ENCODE peak calls at places on chromosome 16, in six cellular contexts. C is GM12878, I is K562, V is A549, J is HCT116, E is H1. K is an unnamed sample.

GRCh38 chr16:64311241-64311640 is 810.6 kb downstream of the CDH11 start:
- DNase-seq in J (no peak), E (no peak), C (no peak), V (no peak), I (no peak), K (no peak)

GRCh38 chr16:27446721-27447120 is 44.7 kb downstream of the IL21R start:
- DNase-seq in E (no peak), I (no peak), J (no peak), V (no peak), C (no peak), K (no peak)

GRCh38 chr16:49560018-49560830 is 186.6 kb downstream of the C16orf78 start:
- DNase-seq in E (no peak), J (no peak), C (no peak), V (no peak), I (no peak), K (no peak)

GRCh38 chr16:77657016-77657415 is 65.3 kb upstream of the NUDT7 start:
- DNase-seq in C (no peak), E (peak), I (peak), V (no peak), J (peak), K (peak)

GRCh38 chr16:49986351-49987124 is 38.5 kb upstream of the CNEP1R1 start:
- DNase-seq in C (no peak), E (no peak), J (peak), V (no peak), I (peak), K (peak)

GRCh38 chr16:25628766-25629165 is 63.0 kb upstream of the HS3ST4 start:
- DNase-seq in V (no peak), J (no peak), E (no peak), I (no peak), C (no peak), K (no peak)

GRCh38 chr16:74771656-74772315 is 2.8 kb downstream of the FA2H start:
- DNase-seq in C (peak), I (no peak), V (no peak), E (no peak), J (no peak), K (no peak)

GRCh38 chr16:84268661-84269060 is 26.0 kb upstream of the WFDC1 start:
- DNase-seq in C (no peak), V (no peak), I (no peak), J (no peak), E (no peak), K (no peak)

GRCh38 chr16:78034530-78034929 is 12.2 kb downstream of the CLEC3A start:
- DNase-seq in J (no peak), V (no peak), C (no peak), E (no peak), I (no peak), K (no peak)

GRCh38 chr16:84986102-84986501 is 25.2 kb downstream of the ZDHHC7 start:
- DNase-seq in E (no peak), I (no peak), C (no peak), J (no peak), V (no peak), K (no peak)

GRCh38 chr16:87391324-87391949 is 699 bp upstream of the MAP1LC3B start:
- DNase-seq in I (peak), C (no peak), E (no peak), V (no peak), J (no peak), K (no peak)

GRCh38 chr16:47309581-47310312 is 151.1 kb downstream of the ITFG1 start:
- DNase-seq in J (no peak), I (no peak), V (no peak), C (no peak), E (no peak), K (peak)

GRCh38 chr16:23700509-23700908 is 12.5 kb downstream of the ERN2 start:
- DNase-seq in E (peak), I (peak), V (no peak), J (no peak), C (no peak), K (no peak)

GRCh38 chr16:52191533-52192134 is 355.3 kb downstream of the TOX3 start:
- DNase-seq in C (peak), E (peak), V (peak), I (peak), J (peak), K (peak)

GRCh38 chr16:26198221-26198620 is 506.5 kb downstream of the HS3ST4 start:
- DNase-seq in J (no peak), I (no peak), V (no peak), C (no peak), E (no peak), K (no peak)

GRCh38 chr16:51151435-51151950 is 423 bp upstream of the SALL1 start:
- DNase-seq in C (no peak), E (peak), J (no peak), V (no peak), I (no peak), K (peak)

GRCh38 chr16:89398924-89399323 is 91.4 kb downstream of the ANKRD11 start:
- DNase-seq in V (no peak), C (no peak), J (no peak), E (no peak), I (no peak), K (no peak)

GRCh38 chr16:23826528-23827244 is 9.1 kb upstream of the PRKCB start:
- DNase-seq in V (no peak), I (peak), C (peak), E (no peak), J (no peak), K (no peak)

GRCh38 chr16:49602201-49603041 is 228.8 kb downstream of the C16orf78 start:
- DNase-seq in V (no peak), E (peak), I (no peak), J (no peak), C (no peak), K (no peak)

GRCh38 chr16:5874899-5875298 is 777.3 kb upstream of the EEF2KMT start:
- DNase-seq in V (no peak), E (no peak), C (no peak), J (no peak), I (no peak), K (no peak)

GRCh38 chr16:67660564-67661028 is at the start of gene PARD6A:
- DNase-seq in I (peak), E (peak), V (peak), C (peak), J (peak), K (peak)

GRCh38 chr16:48117217-48118105 is 38.3 kb downstream of the ABCC12 start:
- DNase-seq in V (peak), C (no peak), I (peak), E (peak), J (peak), K (no peak)

GRCh38 chr16:77564791-77565390 is 130.1 kb upstream of the ADAMTS18 start:
- DNase-seq in V (no peak), E (no peak), J (no peak), C (no peak), I (no peak), K (peak)

GRCh38 chr16:85210423-85211169 is 98.3 kb upstream of the CIBAR2 start:
- DNase-seq in J (no peak), I (no peak), E (no peak), C (no peak), V (no peak), K (peak)

GRCh38 chr16:30395155-30395991 is at the start of gene ZNF48:
- DNase-seq in C (no peak), V (peak), J (peak), E (peak), I (peak), K (peak)
- TF ChIP-seq CEBPB in C (no peak), V (no peak), J (no peak), E (no peak), I (no peak), K (no peak)

GRCh38 chr16:66616592-66616991 is 12.1 kb downstream of the CMTM3 start:
- DNase-seq in J (no peak), V (no peak), E (no peak), I (no peak), C (no peak), K (peak)
- TF ChIP-seq CEBPB in J (no peak), V (no peak), E (no peak), I (no peak), C (no peak), K (no peak)

GRCh38 chr16:54991525-54991924 is 60.9 kb downstream of the IRX5 start:
- DNase-seq in J (no peak), I (no peak), V (no peak), C (no peak), E (no peak), K (no peak)
- TF ChIP-seq CEBPB in J (no peak), I (no peak), V (no peak), C (no peak), E (no peak), K (no peak)

GRCh38 chr16:82874251-82874650 is 247.5 kb downstream of the CDH13 start:
- DNase-seq in E (no peak), V (no peak), C (no peak), J (no peak), I (no peak), K (no peak)
- TF ChIP-seq CEBPB in E (no peak), V (no peak), C (no peak), J (no peak), I (no peak), K (no peak)

GRCh38 chr16:72309001-72309400 is 137.0 kb upstream of the PMFBP1 start:
- DNase-seq in J (no peak), V (no peak), I (no peak), E (no peak), C (no peak), K (no peak)

GRCh38 chr16:72313903-72314302 is 141.9 kb upstream of the PMFBP1 start:
- DNase-seq in E (no peak), J (no peak), I (no peak), V (no peak), C (no peak), K (no peak)

GRCh38 chr16:72308396-72308795 is 136.4 kb upstream of the PMFBP1 start:
- DNase-seq in C (no peak), I (no peak), V (no peak), E (no peak), J (no peak), K (no peak)

GRCh38 chr16:72311426-72311825 is 139.5 kb upstream of the PMFBP1 start:
- DNase-seq in V (no peak), I (no peak), J (no peak), C (no peak), E (no peak), K (peak)

DNA sequence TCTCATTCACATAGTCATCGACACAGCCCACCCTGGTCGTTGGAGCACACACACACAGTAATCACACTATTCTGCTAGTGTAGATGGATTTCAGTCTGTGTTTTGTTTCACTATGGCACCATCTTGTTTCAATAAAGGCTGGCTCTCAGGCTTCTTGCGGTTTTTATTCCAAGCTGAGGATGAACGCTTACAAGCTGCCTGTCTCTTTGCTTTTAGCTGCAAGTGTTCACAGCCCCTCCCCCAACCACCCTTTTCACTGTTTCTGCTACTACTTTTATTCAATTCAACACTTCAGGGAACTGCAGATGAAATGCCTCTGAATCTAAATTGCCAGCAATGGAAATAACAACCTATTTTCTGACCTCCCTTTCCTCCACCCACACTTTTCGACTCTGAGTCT is 140.9 kb upstream of the PMFBP1 start:
- DNase-seq in C (no peak), V (no peak), I (no peak), J (no peak), E (no peak), K (peak)
- TF ChIP-seq CEBPB in C (no peak), V (no peak), I (no peak), J (no peak), E (no peak), K (no peak)

GRCh38 chr16:80148826-80149225 is 392.0 kb upstream of the DYNLRB2 start:
- DNase-seq in I (no peak), C (no peak), V (no peak), E (no peak), J (no peak), K (no peak)

GRCh38 chr16:80142276-80142675 is 398.5 kb upstream of the DYNLRB2 start:
- DNase-seq in E (no peak), V (no peak), I (no peak), J (no peak), C (no peak), K (no peak)

GRCh38 chr16:80142940-80143339 is 397.9 kb upstream of the DYNLRB2 start:
- DNase-seq in I (no peak), E (no peak), C (no peak), V (no peak), J (no peak), K (no peak)

GRCh38 chr16:80147021-80147680 is 393.6 kb upstream of the DYNLRB2 start:
- DNase-seq in J (no peak), E (no peak), I (no peak), C (no peak), V (no peak), K (no peak)

GRCh38 chr16:80144191-80144590 is 396.6 kb upstream of the DYNLRB2 start:
- DNase-seq in E (no peak), C (peak), J (no peak), I (no peak), V (no peak), K (peak)
- TF ChIP-seq CEBPB in E (no peak), C (no peak), J (no peak), I (no peak), V (no peak), K (no peak)

DNA sequence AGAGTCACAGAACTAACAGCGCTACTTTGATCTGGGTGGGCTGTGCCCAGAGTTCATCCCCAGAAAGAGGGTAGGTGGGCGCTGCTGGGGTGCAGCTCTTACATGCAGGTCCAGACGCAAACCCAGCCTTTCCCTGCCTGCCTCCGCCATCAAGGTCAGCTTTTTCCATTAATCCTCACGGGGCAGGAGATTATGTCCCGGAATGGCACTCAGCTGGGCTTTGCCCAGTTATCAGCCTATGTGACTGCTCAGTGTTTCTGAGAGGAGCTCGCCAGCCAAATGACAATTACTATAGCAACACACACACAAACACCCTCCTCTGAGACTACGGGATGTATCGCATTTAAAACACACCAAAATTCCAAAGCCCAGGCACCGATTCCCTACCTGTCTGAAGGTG is 20.1 kb downstream of the GLYR1 start:
- DNase-seq in V (no peak), J (no peak), I (no peak), C (no peak), E (no peak), K (no peak)
- TF ChIP-seq CEBPB in V (no peak), J (no peak), I (no peak), C (no peak), E (no peak), K (no peak)

GRCh38 chr16:16857012-16857411 is 478.1 kb downstream of the NPIPA7 start:
- DNase-seq in J (no peak), V (no peak), I (no peak), C (no peak), E (no peak), K (no peak)
- TF ChIP-seq CEBPB in J (no peak), V (no peak), I (no peak), C (no peak), E (no peak), K (no peak)

DNA sequence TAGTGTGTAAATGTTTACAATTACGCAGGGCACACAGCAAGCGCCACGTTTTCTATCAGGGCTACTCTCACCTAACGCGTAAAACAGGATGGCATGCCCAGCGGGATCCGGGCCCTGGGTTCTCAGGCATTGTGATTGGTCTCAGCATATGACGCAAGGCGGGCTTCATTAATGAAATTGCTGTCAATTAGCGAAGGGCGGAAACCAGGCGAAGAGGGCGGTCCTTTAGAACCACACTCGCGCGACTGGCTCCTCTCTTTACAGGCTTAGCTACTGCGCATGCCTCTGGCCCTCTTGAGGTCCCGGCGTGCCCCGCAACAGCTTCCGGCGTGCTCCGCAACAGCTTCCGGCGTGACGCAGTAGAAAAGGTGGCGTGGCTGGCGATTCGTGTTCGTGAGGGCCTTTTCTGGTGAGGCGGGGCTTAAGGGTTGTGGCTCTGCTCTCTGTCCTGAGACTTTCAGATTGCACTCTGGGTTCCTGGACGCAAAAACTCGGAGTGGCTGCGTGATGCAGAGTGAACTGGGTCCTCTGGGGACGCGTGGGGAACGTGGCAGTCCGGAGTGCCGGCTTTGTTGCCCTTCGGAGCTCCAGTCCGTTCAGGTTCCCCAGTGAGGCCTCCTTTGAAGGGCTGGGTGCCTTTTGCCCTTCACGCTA is 9.2 kb downstream of the OR2C1 start:
- DNase-seq in E (no peak), C (peak), I (no peak), V (peak), J (no peak), K (peak)
- TF ChIP-seq CEBPB in E (no peak), C (no peak), I (no peak), V (peak), J (no peak), K (peak)